ENCODE peak calls at places on chromosomes 2 and 18, in seven cellular contexts. U, J, H, O, A, X and S are unnamed samples. For H3K27me3, the result is how much of the 10 kb centered on the place peaks cover.

GRCh38 chr2:178761759-178762371 is 45.4 kb downstream of the TTN start:
- DNase-seq in U (no peak), J (no peak), H (no peak), O (no peak), A (peak), X (no peak), S (no peak)

GRCh38 chr18:64365106-64365505 is 216.2 kb upstream of the LINC00305 start:
- DNase-seq in U (no peak), J (no peak), H (no peak), O (no peak), A (no peak), X (no peak), S (no peak)

GRCh38 chr2:16664052-16664731 is 1.4 kb downstream of the CYRIA start:
- DNase-seq in U (peak), J (peak), H (peak), O (peak), A (no peak), X (no peak), S (no peak)

GRCh38 chr2:190505696-190506095 is 28.8 kb downstream of the NEMP2 start:
- DNase-seq in U (no peak), J (no peak), H (no peak), O (no peak), A (no peak), X (no peak), S (no peak)

GRCh38 chr2:76998713-76999112 is 523.5 kb downstream of the LRRTM4 start:
- DNase-seq in U (no peak), J (no peak), H (no peak), O (no peak), A (no peak), X (no peak), S (no peak)

GRCh38 chr2:48092846-48093498 is 186.7 kb upstream of the FBXO11 start:
- DNase-seq in U (peak), J (no peak), H (no peak), O (no peak), A (no peak), X (no peak), S (no peak)

GRCh38 chr18:59604877-59605276 is 92.3 kb downstream of the CCBE1 start:
- DNase-seq in U (no peak), J (peak), H (no peak), O (peak), A (no peak), X (no peak), S (no peak)

GRCh38 chr18:28903366-28903765 is 726.4 kb upstream of the CDH2 start:
- DNase-seq in U (no peak), J (no peak), H (no peak), O (no peak), A (no peak), X (no peak), S (no peak)

GRCh38 chr2:34652636-34653035 is 1053.5 kb upstream of the FAM98A start:
- DNase-seq in U (no peak), J (no peak), H (no peak), O (no peak), A (peak), X (no peak), S (no peak)

GRCh38 chr2:132668189-132668833 is 1.7 kb downstream of the LYPD1 start:
- DNase-seq in U (no peak), J (no peak), H (peak), O (no peak), A (no peak), X (no peak), S (no peak)

GRCh38 chr2:206642075-206643025 is at the start of gene FAM237A:
- DNase-seq in U (no peak), J (no peak), H (peak), O (peak), A (peak), X (no peak), S (no peak)

GRCh38 chr2:239274391-239275001 is 126.3 kb downstream of the HDAC4 start:
- DNase-seq in U (peak), J (no peak), H (peak), O (peak), A (peak), X (peak), S (no peak)

GRCh38 chr2:234834228-234834923 is 117.4 kb upstream of the SH3BP4 start:
- DNase-seq in U (no peak), J (no peak), H (no peak), O (no peak), A (no peak), X (no peak), S (no peak)

GRCh38 chr18:31227497-31228229 is 65.0 kb upstream of the DSC1 start:
- DNase-seq in U (no peak), J (no peak), H (no peak), O (no peak), A (no peak), X (no peak), S (no peak)

GRCh38 chr2:183070942-183071844 is 7.4 kb upstream of the DUSP19 start:
- DNase-seq in U (no peak), J (no peak), H (no peak), O (peak), A (peak), X (peak), S (no peak)

GRCh38 chr2:186895451-186895850 is 46.5 kb upstream of the ZSWIM2 start:
- DNase-seq in U (no peak), J (no peak), H (no peak), O (no peak), A (no peak), X (no peak), S (no peak)

GRCh38 chr2:182103531-182103930 is 117.9 kb downstream of the PPP1R1C start:
- DNase-seq in U (no peak), J (no peak), H (no peak), O (no peak), A (no peak), X (no peak), S (no peak)

GRCh38 chr18:23779696-23780303 is 90.5 kb downstream of the LAMA3 start:
- DNase-seq in U (no peak), J (no peak), H (no peak), O (no peak), A (no peak), X (no peak), S (no peak)

GRCh38 chr2:9207641-9208301 is 1.2 kb downstream of the ASAP2 start:
- DNase-seq in U (no peak), J (no peak), H (peak), O (no peak), A (peak), X (peak), S (no peak)

GRCh38 chr2:144115892-144116291 is 404.0 kb downstream of the ZEB2 start:
- DNase-seq in U (no peak), J (no peak), H (no peak), O (no peak), A (no peak), X (no peak), S (no peak)

GRCh38 chr2:121205321-121205942 is 79.6 kb downstream of the TFCP2L1 start:
- DNase-seq in U (no peak), J (no peak), H (no peak), O (no peak), A (no peak), X (peak), S (no peak)

GRCh38 chr2:1708476-1709334 is 35.6 kb downstream of the PXDN start:
- DNase-seq in U (peak), J (no peak), H (no peak), O (no peak), A (no peak), X (no peak), S (no peak)

GRCh38 chr18:69636529-69637301 is 236.0 kb downstream of the DOK6 start:
- DNase-seq in U (no peak), J (no peak), H (no peak), O (no peak), A (no peak), X (no peak), S (no peak)

GRCh38 chr2:205609036-205609607 is 73.2 kb upstream of the NRP2 start:
- DNase-seq in U (no peak), J (no peak), H (no peak), O (no peak), A (no peak), X (no peak), S (no peak)

GRCh38 chr2:232976666-232977437 is 36.2 kb downstream of the NGEF start:
- DNase-seq in U (no peak), J (no peak), H (no peak), O (no peak), A (no peak), X (no peak), S (no peak)

GRCh38 chr2:207154556-207155179 is 11.1 kb downstream of the KLF7 start:
- DNase-seq in U (no peak), J (no peak), H (no peak), O (no peak), A (no peak), X (no peak), S (no peak)

GRCh38 chr2:113233593-113234550 is 44.8 kb downstream of the PAX8 start:
- DNase-seq in U (no peak), J (no peak), H (no peak), O (peak), A (peak), X (peak), S (no peak)

GRCh38 chr2:128196026-128196822 is 105.2 kb downstream of the UGGT1 start:
- DNase-seq in U (no peak), J (peak), H (no peak), O (no peak), A (no peak), X (peak), S (no peak)
- H3K4me3 ChIP-seq in U (no peak), J (no peak), H (no peak), O (no peak), A (no peak), X (no peak), S (peak)

DNA sequence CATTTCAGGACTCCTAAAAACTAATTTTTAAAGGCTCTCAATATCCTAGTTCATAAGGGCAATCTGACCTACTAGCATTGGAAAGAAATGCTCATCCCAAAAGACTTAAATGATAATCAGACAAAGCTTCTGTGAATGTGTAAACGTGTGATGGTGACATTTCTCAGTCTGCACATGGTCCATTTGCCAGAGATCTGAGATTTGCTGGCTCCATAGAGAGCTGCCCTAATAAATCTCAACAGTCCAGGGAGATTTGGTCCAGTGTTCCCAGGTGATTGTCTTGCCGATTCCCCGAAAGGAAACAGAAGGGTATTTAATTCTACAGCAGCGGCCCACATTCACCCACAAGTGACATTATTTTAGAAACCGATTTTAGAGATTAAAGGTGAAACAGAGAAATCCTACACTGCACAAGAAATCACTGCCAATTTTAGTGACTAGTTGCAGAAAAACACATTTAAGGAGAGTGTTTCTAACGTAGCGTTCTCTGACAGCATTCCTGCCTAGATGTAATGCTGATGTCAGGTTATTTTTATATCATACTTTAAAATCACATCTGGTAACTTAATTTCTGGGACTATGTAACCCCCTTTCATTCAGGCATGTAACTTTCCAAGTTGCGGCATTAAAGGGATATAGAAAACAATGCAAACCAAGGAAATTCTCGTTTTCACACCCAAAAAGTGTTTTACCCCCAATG is 231.8 kb upstream of the FN1 start:
- DNase-seq in U (no peak), J (no peak), H (no peak), O (no peak), A (no peak), X (no peak), S (no peak)
- H3K27me3 ChIP-seq in U (under half), J (under half), H (under half), O (under half), A (under half), X (under half), S (under half)

DNA sequence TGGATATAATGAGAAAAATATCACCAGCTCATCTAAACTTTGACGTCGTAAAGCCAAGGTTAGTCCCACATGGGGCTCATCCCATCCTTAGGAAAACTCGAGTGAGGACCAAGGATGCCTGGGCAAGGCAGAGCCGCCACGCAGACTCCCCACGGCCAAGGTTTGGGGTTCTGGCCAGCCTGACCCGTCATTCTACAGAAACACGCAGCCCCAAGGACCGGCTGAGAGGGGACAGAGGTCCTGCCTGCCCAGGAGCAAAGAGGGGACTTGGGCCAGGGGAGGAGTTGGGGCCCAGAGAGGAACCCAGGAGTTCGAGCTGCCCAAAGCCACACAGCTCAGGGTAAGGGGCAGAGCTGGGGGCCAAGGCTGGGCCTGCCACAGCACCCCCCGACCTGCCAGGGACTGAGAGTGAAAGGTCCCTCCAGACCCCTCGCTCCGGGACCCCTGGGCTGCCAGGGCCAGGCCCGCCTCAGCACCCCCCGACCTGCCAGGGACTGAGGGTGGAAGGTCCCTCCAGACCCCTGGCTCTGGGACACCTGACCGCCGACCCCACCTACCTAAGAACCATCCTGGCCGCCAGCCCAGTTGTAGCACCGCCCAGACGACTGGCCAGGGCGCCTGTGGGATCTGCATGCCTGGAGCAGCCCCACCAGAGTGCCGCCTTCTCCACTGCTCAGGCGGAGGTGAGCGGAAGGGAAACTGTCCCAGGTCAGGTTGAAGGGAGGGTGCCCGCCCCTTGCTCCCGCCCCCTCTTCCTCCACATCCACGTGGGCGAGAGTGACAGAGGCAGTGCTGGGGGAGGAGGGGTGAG is at the start of gene PDCD1:
- DNase-seq in U (peak), J (no peak), H (peak), O (peak), A (peak), X (peak), S (no peak)
- TF ChIP-seq POLR2A in U (no peak), J (no peak), H (no peak), O (no peak), A (no peak), X (no peak), S (no peak)

GRCh38 chr2:209371407-209371806 is 52.4 kb upstream of the MAP2 start:
- DNase-seq in U (no peak), J (no peak), H (no peak), O (no peak), A (no peak), X (no peak), S (no peak)

GRCh38 chr2:209380278-209380677 is 43.6 kb upstream of the MAP2 start:
- DNase-seq in U (no peak), J (no peak), H (no peak), O (no peak), A (no peak), X (no peak), S (no peak)

DNA sequence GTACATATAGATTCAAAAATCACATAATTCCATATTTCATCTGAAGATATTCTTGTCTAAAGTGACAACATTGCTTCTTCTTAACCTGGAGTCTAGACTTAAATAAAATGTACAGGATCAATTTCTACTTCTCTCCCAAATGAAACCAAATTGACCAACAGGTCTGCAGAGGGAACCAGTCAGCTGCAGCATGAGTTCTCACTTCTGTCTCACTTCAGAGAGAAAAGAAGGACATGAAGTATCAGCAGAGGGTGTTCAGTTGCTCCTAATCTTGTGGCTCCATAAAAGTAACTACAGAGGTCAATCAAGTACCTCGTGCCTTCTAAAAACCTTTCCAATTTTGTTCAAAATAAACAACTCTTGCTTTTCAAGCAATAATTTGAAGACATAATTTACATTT is 47.2 kb upstream of the MAP2 start:
- DNase-seq in U (no peak), J (no peak), H (no peak), O (no peak), A (no peak), X (no peak), S (no peak)
- H3K4me3 ChIP-seq in U (no peak), J (no peak), H (no peak), O (no peak), A (no peak), X (no peak), S (no peak)

DNA sequence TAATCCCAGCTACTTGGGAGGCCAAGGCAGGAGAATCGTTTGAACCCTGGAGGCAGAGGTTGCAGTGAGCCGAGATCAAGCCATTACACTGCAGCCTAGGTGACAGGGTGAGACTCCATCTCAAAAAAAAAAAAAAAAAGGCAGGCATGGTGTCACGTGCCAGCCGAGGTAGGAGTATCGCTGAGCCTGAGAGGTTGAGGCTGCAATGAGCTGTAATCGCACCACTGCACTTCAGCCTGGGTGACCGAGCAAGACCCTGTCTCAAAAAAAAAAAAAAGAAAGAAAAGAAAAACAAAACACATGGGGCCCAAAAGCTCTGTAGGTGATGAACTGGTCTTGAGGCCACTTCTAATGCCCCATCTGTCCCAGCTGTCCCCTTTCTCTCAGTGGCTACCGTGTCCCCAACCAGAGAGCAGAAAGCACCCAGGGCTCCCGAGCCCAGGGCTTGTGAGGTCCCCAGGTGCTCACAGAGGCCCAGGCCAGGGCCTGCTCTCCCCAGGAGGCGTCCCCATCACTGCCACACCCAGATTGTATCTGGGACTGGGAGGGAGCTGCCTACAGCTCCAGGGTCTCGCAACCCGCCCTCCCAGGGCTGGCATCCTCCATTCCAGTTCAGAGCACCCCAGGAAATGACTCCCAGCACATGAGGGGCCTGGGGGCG is 8.5 kb downstream of the KLHL30 start:
- DNase-seq in U (no peak), J (no peak), H (no peak), O (no peak), A (no peak), X (no peak), S (no peak)
- H3K27me3 ChIP-seq in U (under half), J (under half), H (under half), O (under half), A (under half), X (under half), S (under half)

GRCh38 chr2:23376075-23376474 is 8.9 kb upstream of the KLHL29 start:
- DNase-seq in U (no peak), J (no peak), H (no peak), O (no peak), A (no peak), X (no peak), S (no peak)
- TF ChIP-seq POLR2A in U (no peak), J (no peak), H (no peak), O (no peak), A (no peak), X (no peak), S (no peak)

GRCh38 chr18:62500966-62501591 is 21.7 kb upstream of the ZCCHC2 start:
- DNase-seq in U (no peak), J (peak), H (no peak), O (no peak), A (no peak), X (no peak), S (no peak)

GRCh38 chr18:62505669-62506494 is 16.9 kb upstream of the ZCCHC2 start:
- DNase-seq in U (no peak), J (no peak), H (no peak), O (no peak), A (no peak), X (no peak), S (no peak)

GRCh38 chr18:62509779-62510178 is 13.0 kb upstream of the ZCCHC2 start:
- DNase-seq in U (no peak), J (no peak), H (no peak), O (no peak), A (no peak), X (no peak), S (no peak)

GRCh38 chr18:62510744-62511143 is 12.1 kb upstream of the ZCCHC2 start:
- DNase-seq in U (no peak), J (no peak), H (no peak), O (no peak), A (no peak), X (no peak), S (no peak)

DNA sequence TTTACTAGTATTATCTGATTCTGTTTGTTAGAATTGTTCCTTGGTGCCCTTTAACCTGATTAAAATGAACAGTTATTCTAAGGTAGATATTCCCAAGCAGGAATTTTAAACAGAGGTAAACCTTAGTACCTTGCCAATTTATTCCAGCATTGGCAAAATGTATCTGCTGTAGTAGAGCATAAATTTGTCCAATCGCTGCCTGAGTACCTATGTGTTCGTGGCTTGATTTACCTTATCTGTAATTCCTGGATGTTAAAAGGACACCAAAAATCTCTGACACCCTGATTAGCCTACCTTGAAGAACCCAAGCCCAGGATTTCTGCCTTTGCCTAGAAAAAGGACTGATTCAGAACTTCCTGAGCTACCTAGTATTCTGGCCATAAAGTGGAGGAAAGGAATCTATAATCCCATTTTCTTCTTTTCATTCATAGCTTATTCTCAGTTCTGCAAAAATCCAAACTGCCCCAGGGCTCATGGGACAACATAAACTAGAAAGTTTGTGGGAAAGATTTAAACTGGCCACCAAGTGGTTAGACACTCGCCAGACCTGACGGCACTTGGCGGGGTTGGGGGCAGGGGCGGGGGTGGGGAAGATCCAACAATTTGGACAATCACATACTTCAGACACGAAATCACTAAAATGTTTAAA is 16.2 kb upstream of the ZCCHC2 start:
- DNase-seq in U (no peak), J (no peak), H (no peak), O (no peak), A (no peak), X (no peak), S (no peak)
- H3K4me3 ChIP-seq in U (peak), J (peak), H (peak), O (peak), A (peak), X (peak), S (peak)